ENCODE peak calls at places on chromosome 14, in seven cellular contexts. One of them, this sample, is unnamed.

GRCh38 chr14:105086833-105087307 is 21.6 kb upstream of the GPR132 start:
- DNase-seq in Right ventricle myocardium superior: peak
- DNase-seq in GM04504: no peak
- DNase-seq in neuronal stem cell: peak
- DNase-seq in T follicular helper cell: peak
- DNase-seq in stimulated activated CD4-positive, alpha-beta T cell treated with anti-CD3 and anti-CD28 coated beads, Interleukin-4, amount 100 ng/mL, for 4 hours: peak
- DNase-seq in heart left ventricle: peak
- DNase-seq in this sample: peak

GRCh38 chr14:71722885-71723284 is 209.3 kb upstream of the RGS6 start:
- DNase-seq in Right ventricle myocardium superior: no peak
- DNase-seq in GM04504: no peak
- DNase-seq in neuronal stem cell: no peak
- DNase-seq in T follicular helper cell: no peak
- DNase-seq in stimulated activated CD4-positive, alpha-beta T cell treated with anti-CD3 and anti-CD28 coated beads, Interleukin-4, amount 100 ng/mL, for 4 hours: no peak
- DNase-seq in heart left ventricle: no peak
- DNase-seq in this sample: no peak

GRCh38 chr14:59849371-59850130 is 21.0 kb downstream of the RTN1 start:
- DNase-seq in Right ventricle myocardium superior: no peak
- DNase-seq in GM04504: no peak
- DNase-seq in neuronal stem cell: no peak
- DNase-seq in T follicular helper cell: no peak
- DNase-seq in stimulated activated CD4-positive, alpha-beta T cell treated with anti-CD3 and anti-CD28 coated beads, Interleukin-4, amount 100 ng/mL, for 4 hours: no peak
- DNase-seq in heart left ventricle: no peak
- DNase-seq in this sample: peak

GRCh38 chr14:57883061-57883460 is 17.2 kb upstream of the SLC35F4 start:
- DNase-seq in Right ventricle myocardium superior: no peak
- DNase-seq in GM04504: peak
- DNase-seq in neuronal stem cell: no peak
- DNase-seq in T follicular helper cell: no peak
- DNase-seq in stimulated activated CD4-positive, alpha-beta T cell treated with anti-CD3 and anti-CD28 coated beads, Interleukin-4, amount 100 ng/mL, for 4 hours: no peak
- DNase-seq in heart left ventricle: no peak
- DNase-seq in this sample: no peak

GRCh38 chr14:39229601-39230110 is 4.1 kb upstream of the MIA2 start:
- DNase-seq in Right ventricle myocardium superior: no peak
- DNase-seq in GM04504: no peak
- DNase-seq in neuronal stem cell: no peak
- DNase-seq in T follicular helper cell: no peak
- DNase-seq in stimulated activated CD4-positive, alpha-beta T cell treated with anti-CD3 and anti-CD28 coated beads, Interleukin-4, amount 100 ng/mL, for 4 hours: no peak
- DNase-seq in heart left ventricle: no peak
- DNase-seq in this sample: no peak

GRCh38 chr14:53610947-53611346 is 345.7 kb downstream of the BMP4 start:
- DNase-seq in Right ventricle myocardium superior: no peak
- DNase-seq in GM04504: no peak
- DNase-seq in neuronal stem cell: no peak
- DNase-seq in T follicular helper cell: no peak
- DNase-seq in stimulated activated CD4-positive, alpha-beta T cell treated with anti-CD3 and anti-CD28 coated beads, Interleukin-4, amount 100 ng/mL, for 4 hours: no peak
- DNase-seq in heart left ventricle: no peak
- DNase-seq in this sample: no peak

GRCh38 chr14:46048127-46048526 is 603.5 kb downstream of the RPL10L start:
- DNase-seq in Right ventricle myocardium superior: no peak
- DNase-seq in GM04504: peak
- DNase-seq in neuronal stem cell: peak
- DNase-seq in T follicular helper cell: no peak
- DNase-seq in stimulated activated CD4-positive, alpha-beta T cell treated with anti-CD3 and anti-CD28 coated beads, Interleukin-4, amount 100 ng/mL, for 4 hours: no peak
- DNase-seq in heart left ventricle: no peak
- DNase-seq in this sample: peak

GRCh38 chr14:100104523-100105300 is 39.5 kb downstream of the EVL start:
- DNase-seq in Right ventricle myocardium superior: no peak
- DNase-seq in GM04504: peak
- DNase-seq in neuronal stem cell: no peak
- DNase-seq in T follicular helper cell: no peak
- DNase-seq in stimulated activated CD4-positive, alpha-beta T cell treated with anti-CD3 and anti-CD28 coated beads, Interleukin-4, amount 100 ng/mL, for 4 hours: no peak
- DNase-seq in heart left ventricle: no peak
- DNase-seq in this sample: peak

GRCh38 chr14:32702571-32702970 is 236.1 kb upstream of the NPAS3 start:
- DNase-seq in Right ventricle myocardium superior: peak
- DNase-seq in GM04504: no peak
- DNase-seq in neuronal stem cell: peak
- DNase-seq in T follicular helper cell: peak
- DNase-seq in stimulated activated CD4-positive, alpha-beta T cell treated with anti-CD3 and anti-CD28 coated beads, Interleukin-4, amount 100 ng/mL, for 4 hours: peak
- DNase-seq in heart left ventricle: peak
- DNase-seq in this sample: peak

GRCh38 chr14:51539571-51540037 is 112.1 kb upstream of the FRMD6 start:
- DNase-seq in Right ventricle myocardium superior: no peak
- DNase-seq in GM04504: peak
- DNase-seq in neuronal stem cell: no peak
- DNase-seq in T follicular helper cell: no peak
- DNase-seq in stimulated activated CD4-positive, alpha-beta T cell treated with anti-CD3 and anti-CD28 coated beads, Interleukin-4, amount 100 ng/mL, for 4 hours: no peak
- DNase-seq in heart left ventricle: no peak
- DNase-seq in this sample: peak